ENCODE peak calls at places on chromosomes 4 and X, in four cellular contexts. Z is astrocyte, J is hepatocyte, D is HCT116. A is an unnamed sample. For H3K4me1 and H3K36me3, the result is how much of the 10 kb centered on the place peaks cover.

GRCh38 chr4:121597346-121597934 is 99.3 kb downstream of the ANXA5 start:
- DNase-seq in Z (peak), J (no peak), D (peak), A (no peak)

GRCh38 chr4:78481180-78481579 is 70.4 kb upstream of the ANXA3 start:
- DNase-seq in Z (peak), J (no peak), D (no peak), A (no peak)

GRCh38 chrX:102860235-102860634 is 76.8 kb upstream of the RAB40AL start:
- DNase-seq in Z (no peak), J (no peak), D (no peak), A (no peak)

GRCh38 chrX:25028726-25029125 is 13.0 kb upstream of the ARX start:
- DNase-seq in Z (peak), J (no peak), D (no peak), A (peak)

GRCh38 chr4:70902577-70903281 is 560 bp downstream of the MOB1B start:
- DNase-seq in Z (no peak), J (no peak), D (no peak), A (peak)

GRCh38 chr4:74006009-74006476 is 7.6 kb upstream of the CXCL5 start:
- DNase-seq in Z (peak), J (no peak), D (no peak), A (no peak)

GRCh38 chrX:138917781-138918180 is 206.3 kb upstream of the FGF13 start:
- DNase-seq in Z (peak), J (no peak), D (no peak), A (no peak)

GRCh38 chr4:138952405-138952804 is 63.2 kb upstream of the NOCT start:
- DNase-seq in Z (peak), J (no peak), D (no peak), A (no peak)

GRCh38 chrX:80879143-80879542 is 69.5 kb upstream of the BRWD3 start:
- DNase-seq in Z (no peak), J (peak), D (no peak), A (no peak)

GRCh38 chr4:54233128-54233696 is 4.1 kb downstream of the PDGFRA start:
- DNase-seq in Z (peak), J (peak), D (peak), A (peak)

GRCh38 chr4:5050520-5050955 is 742 bp upstream of the STK32B start:
- DNase-seq in Z (peak), J (peak), D (peak), A (peak)

GRCh38 chrX:123962006-123962485 is 540 bp downstream of the STAG2 start:
- DNase-seq in Z (no peak), J (no peak), D (peak), A (peak)

GRCh38 chr4:144461906-144462305 is 184.1 kb upstream of the HHIP start:
- DNase-seq in Z (no peak), J (no peak), D (no peak), A (no peak)

GRCh38 chr4:119667802-119668201 is 39.2 kb upstream of the PDE5A start:
- DNase-seq in Z (no peak), J (no peak), D (no peak), A (no peak)

GRCh38 chr4:52877006-52877405 is 14.9 kb downstream of the RASL11B start:
- DNase-seq in Z (no peak), J (no peak), D (no peak), A (no peak)

GRCh38 chr4:169795585-169795984 is 37.8 kb upstream of the HPF1 start:
- DNase-seq in Z (peak), J (no peak), D (no peak), A (no peak)

GRCh38 chrX:100674705-100675104 is 30.7 kb downstream of the SRPX2 start:
- DNase-seq in Z (no peak), J (no peak), D (no peak), A (no peak)

GRCh38 chrX:131942045-131942444 is 81.1 kb upstream of the STK26 start:
- DNase-seq in Z (no peak), J (no peak), D (no peak), A (no peak)

GRCh38 chr4:53920116-53920515 is 144.3 kb downstream of the CHIC2 start:
- DNase-seq in Z (no peak), J (no peak), D (no peak), A (peak)

GRCh38 chr4:146029939-146030710 is 91.5 kb upstream of the ZNF827 start:
- DNase-seq in Z (no peak), J (peak), D (no peak), A (no peak)

GRCh38 chrX:16643160-16643559 is 6.8 kb upstream of the S100G start:
- DNase-seq in Z (peak), J (no peak), D (no peak), A (no peak)

GRCh38 chr4:137647375-137647774 is 115.1 kb upstream of the PCDH18 start:
- DNase-seq in Z (no peak), J (no peak), D (no peak), A (no peak)

GRCh38 chr4:185139736-185140135 is 3.3 kb upstream of the SLC25A4 start:
- DNase-seq in Z (no peak), J (no peak), D (no peak), A (no peak)

GRCh38 chrX:131745942-131746489 is 202.1 kb downstream of the OR13H1 start:
- DNase-seq in Z (no peak), J (no peak), D (no peak), A (no peak)

GRCh38 chr4:54802336-54802735 is 144.6 kb downstream of the KIT start:
- DNase-seq in Z (no peak), J (no peak), D (no peak), A (no peak)

GRCh38 chr4:109833756-109834155 is 6.0 kb downstream of the RRH start:
- DNase-seq in Z (no peak), J (no peak), D (no peak), A (no peak)

GRCh38 chrX:105837227-105837626 is 14.9 kb downstream of the NRK start:
- DNase-seq in Z (peak), J (peak), D (no peak), A (no peak)

GRCh38 chrX:8738588-8739189 is 6.8 kb upstream of the ANOS1 start:
- DNase-seq in Z (no peak), J (peak), D (no peak), A (peak)

GRCh38 chrX:120452131-120452530 is 17.0 kb downstream of the LAMP2 start:
- DNase-seq in Z (no peak), J (peak), D (no peak), A (no peak)

GRCh38 chr4:66486068-66486467 is 815.8 kb upstream of the EPHA5 start:
- DNase-seq in Z (no peak), J (no peak), D (no peak), A (no peak)

GRCh38 chr4:4491396-4491893 is 50.4 kb downstream of the STX18 start:
- DNase-seq in Z (no peak), J (no peak), D (no peak), A (no peak)

GRCh38 chrX:1591102-1591862 is at the start of gene AKAP17A:
- DNase-seq in Z (peak), J (peak), D (peak), A (peak)

DNA sequence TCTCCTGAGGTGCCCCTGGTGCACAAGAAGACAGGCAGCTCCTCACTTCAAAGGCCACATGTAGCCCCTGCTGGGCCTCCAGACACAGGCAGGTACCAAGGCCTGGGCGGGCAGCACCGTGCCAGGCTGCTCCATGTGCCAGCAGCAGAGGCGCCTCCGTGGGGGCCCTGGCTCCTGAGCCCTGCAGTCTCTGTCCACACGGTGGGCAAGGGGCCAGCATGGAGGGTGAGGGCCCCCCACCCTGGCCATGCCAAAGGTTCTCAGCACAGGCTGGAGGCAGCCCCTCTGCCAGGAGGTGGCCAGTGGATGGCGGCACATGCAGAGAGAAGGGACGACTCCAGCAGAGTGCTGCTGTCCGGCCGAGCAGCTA is 72.6 kb downstream of the FAM53A start:
- DNase-seq in Z (no peak), J (no peak), D (no peak), A (no peak)
- H3K4me1 ChIP-seq in Z (under half), J (under half), D (under half), A (under half)

DNA sequence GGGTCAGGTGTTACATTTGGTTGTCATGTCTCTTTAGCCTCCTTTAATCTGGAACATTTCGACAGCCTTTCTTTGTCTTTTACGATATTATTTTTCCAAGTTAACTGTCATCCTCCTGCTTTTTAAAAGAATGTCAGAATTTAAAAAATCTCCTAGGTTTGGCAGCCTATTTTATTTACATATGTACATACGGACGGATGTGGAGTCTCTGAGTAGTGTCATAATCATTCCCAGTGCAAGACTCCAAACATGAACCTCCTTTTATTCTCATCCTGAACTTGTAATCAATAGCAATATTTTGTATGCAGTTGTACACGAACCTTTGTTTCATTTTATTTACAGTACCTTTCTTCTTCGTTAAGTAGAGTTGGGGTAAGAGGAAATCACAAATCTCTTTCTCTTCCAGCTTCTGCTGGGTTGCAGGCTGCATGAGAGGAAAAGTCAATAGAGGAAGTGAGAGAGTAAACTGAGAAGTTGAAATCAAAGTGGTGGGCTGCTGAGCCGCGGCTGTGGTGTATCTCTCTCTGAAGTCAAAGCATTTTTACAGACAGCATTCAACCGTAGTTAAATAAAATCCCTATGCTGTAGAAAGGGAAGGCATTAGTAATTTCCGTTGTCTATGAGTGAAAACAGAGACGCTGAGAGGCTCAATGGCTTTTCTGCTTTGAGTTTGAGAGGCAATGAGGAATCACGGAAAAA is 53.9 kb upstream of the RPS6KA3 start:
- DNase-seq in Z (no peak), J (no peak), D (no peak), A (no peak)
- H3K4me3 ChIP-seq in Z (no peak), J (no peak), D (no peak), A (no peak)

GRCh38 chr4:1833307-1834046 is 22.5 kb downstream of the LETM1 start:
- DNase-seq in Z (no peak), J (no peak), D (no peak), A (no peak)
- H3K36me3 ChIP-seq in Z (under half), J (under half), D (under half), A (half or more)

GRCh38 chrX:13468096-13468495 is 101.3 kb upstream of the EGFL6 start:
- DNase-seq in Z (no peak), J (no peak), D (no peak), A (no peak)

GRCh38 chrX:13471269-13471668 is 98.1 kb upstream of the EGFL6 start:
- DNase-seq in Z (no peak), J (no peak), D (no peak), A (no peak)

GRCh38 chrX:13469963-13470679 is 99.3 kb upstream of the EGFL6 start:
- DNase-seq in Z (peak), J (no peak), D (no peak), A (no peak)

GRCh38 chrX:13472975-13473665 is 96.3 kb upstream of the EGFL6 start:
- DNase-seq in Z (no peak), J (no peak), D (no peak), A (no peak)

GRCh38 chrX:13470680-13470967 is 98.8 kb upstream of the EGFL6 start:
- DNase-seq in Z (no peak), J (no peak), D (no peak), A (peak)
- H3K4me1 ChIP-seq in Z (under half), J (under half), D (under half), A (under half)

GRCh38 chr4:165378763-165379631 is at the start of gene CPE:
- DNase-seq in Z (peak), J (peak), D (peak), A (peak)
- H3K4me3 ChIP-seq in Z (peak), J (peak), D (peak), A (peak)

GRCh38 chr4:6925357-6925836 is 15.8 kb downstream of the TBC1D14 start:
- DNase-seq in Z (no peak), J (no peak), D (no peak), A (no peak)
- H3K36me3 ChIP-seq in Z (under half), J (under half), D (under half), A (under half)

DNA sequence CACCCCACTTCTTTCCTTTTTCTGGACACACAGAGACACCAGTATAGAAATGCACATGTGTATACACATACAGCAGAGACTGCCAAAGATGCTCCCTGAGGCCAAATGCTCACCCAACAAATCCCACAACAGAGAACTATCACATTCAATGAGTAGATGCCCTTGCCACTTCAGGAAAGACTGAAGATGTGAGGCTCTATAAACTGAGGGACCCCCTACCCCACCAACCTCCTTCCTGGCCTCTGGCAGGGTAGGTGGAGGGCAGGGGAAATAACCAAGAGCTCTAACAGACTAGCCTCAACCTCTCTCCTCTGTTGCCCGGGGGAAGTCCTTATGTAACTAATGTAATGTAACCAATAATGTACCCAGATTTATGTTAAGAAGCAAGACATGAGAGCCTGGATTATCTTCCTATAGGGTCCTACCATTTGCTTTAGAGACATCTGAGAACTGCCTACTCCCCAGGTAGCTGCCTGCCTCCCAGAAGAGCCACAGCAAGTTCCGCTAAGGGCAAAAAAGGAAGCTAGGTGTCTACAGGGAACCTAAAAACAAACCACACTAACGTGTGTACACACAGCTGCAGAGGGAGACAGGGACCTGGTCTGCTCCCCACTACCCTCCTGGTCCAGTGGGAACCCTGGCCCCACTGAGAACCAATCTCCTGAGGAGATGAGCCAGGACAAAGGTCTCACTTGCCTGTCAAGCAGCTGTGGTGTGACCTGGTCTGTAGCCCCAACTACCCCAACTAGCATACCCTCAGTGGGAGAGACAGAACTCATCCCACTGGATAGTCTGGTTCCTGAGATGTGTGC is 17.8 kb downstream of the OTUD5 start:
- DNase-seq in Z (no peak), J (no peak), D (no peak), A (no peak)
- H3K4me1 ChIP-seq in Z (under half), J (under half), D (under half), A (under half)

A was measured in HAP-1.